ENCODE peak calls at places on chromosome 7, in five cellular contexts. A is naive B cell, E is small intestine, G is suprapubic skin, R is foreskin keratinocyte. H is an unnamed sample.

GRCh38 chr7:116574025-116574822 is 49.4 kb downstream of the CAV1 start:
- DNase-seq in A (no peak), E (peak), G (no peak), R (no peak), H (no peak)

GRCh38 chr7:88306590-88307048 is at the start of gene STEAP4:
- DNase-seq in A (no peak), E (peak), G (peak), R (no peak), H (peak)

GRCh38 chr7:114540291-114540690 is 125.7 kb downstream of the FOXP2 start:
- DNase-seq in A (no peak), E (no peak), G (no peak), R (no peak), H (no peak)

GRCh38 chr7:102244601-102245000 is 42.1 kb upstream of the SH2B2 start:
- DNase-seq in A (no peak), E (no peak), G (no peak), R (no peak), H (no peak)

GRCh38 chr7:31315758-31316157 is 24.8 kb downstream of the NEUROD6 start:
- DNase-seq in A (no peak), E (no peak), G (no peak), R (no peak), H (no peak)

GRCh38 chr7:29289156-29290021 is 94.8 kb downstream of the CHN2 start:
- DNase-seq in A (no peak), E (no peak), G (no peak), R (no peak), H (no peak)

GRCh38 chr7:26440993-26441636 is 149.5 kb downstream of the SNX10 start:
- DNase-seq in A (no peak), E (no peak), G (no peak), R (no peak), H (no peak)

GRCh38 chr7:123680580-123680979 is 24.9 kb downstream of the LMOD2 start:
- DNase-seq in A (no peak), E (no peak), G (no peak), R (no peak), H (no peak)

GRCh38 chr7:134605978-134606923 is 40.4 kb upstream of the BPGM start:
- DNase-seq in A (peak), E (peak), G (no peak), R (no peak), H (peak)

GRCh38 chr7:13179775-13180448 is 492.5 kb downstream of the ARL4A start:
- DNase-seq in A (no peak), E (no peak), G (no peak), R (no peak), H (no peak)

GRCh38 chr7:37234928-37235327 is 213.7 kb downstream of the ELMO1 start:
- DNase-seq in A (peak), E (no peak), G (no peak), R (no peak), H (peak)

GRCh38 chr7:99407849-99408346 is 499 bp downstream of the PDAP1 start:
- DNase-seq in A (no peak), E (peak), G (no peak), R (no peak), H (no peak)

GRCh38 chr7:25894902-25895791 is 256.9 kb upstream of the NFE2L3 start:
- DNase-seq in A (peak), E (peak), G (peak), R (peak), H (no peak)

GRCh38 chr7:132740176-132740575 is 163.9 kb upstream of the PLXNA4 start:
- DNase-seq in A (no peak), E (no peak), G (no peak), R (no peak), H (no peak)

GRCh38 chr7:21579341-21580072 is 36.7 kb downstream of the DNAH11 start:
- DNase-seq in A (no peak), E (no peak), G (no peak), R (no peak), H (no peak)

GRCh38 chr7:862157-862556 is 14.2 kb upstream of the GET4 start:
- DNase-seq in A (no peak), E (no peak), G (no peak), R (no peak), H (no peak)

GRCh38 chr7:103031781-103032180 is 42.8 kb downstream of the FBXL13 start:
- DNase-seq in A (no peak), E (no peak), G (no peak), R (no peak), H (no peak)

GRCh38 chr7:155208681-155209477 is 88.8 kb upstream of the INSIG1 start:
- DNase-seq in A (no peak), E (no peak), G (peak), R (no peak), H (no peak)

GRCh38 chr7:2843711-2844152 is 376 bp downstream of the GNA12 start:
- DNase-seq in A (peak), E (no peak), G (no peak), R (no peak), H (no peak)

GRCh38 chr7:110922906-110923305 is 168.0 kb upstream of the LRRN3 start:
- DNase-seq in A (no peak), E (no peak), G (no peak), R (peak), H (no peak)

GRCh38 chr7:43462836-43463235 is 120.1 kb upstream of the STK17A start:
- DNase-seq in A (no peak), E (no peak), G (no peak), R (no peak), H (no peak)

GRCh38 chr7:123682690-123683089 is 27.0 kb downstream of the LMOD2 start:
- DNase-seq in A (peak), E (peak), G (no peak), R (no peak), H (peak)

GRCh38 chr7:28784166-28784870 is 173.8 kb downstream of the TRIL start:
- DNase-seq in A (no peak), E (no peak), G (no peak), R (no peak), H (no peak)